ENCODE peak calls at places on chromosomes 11 and 22, in five cellular contexts. B is aorta, V is mammary epithelial cell, I is esophagus squamous epithelium, O is IMR-90. N is an unnamed sample.

GRCh38 chr22:21044931-21045584 is 688 bp upstream of the LRRC74B start:
- DNase-seq in V (peak; percentile 25), I (no peak), B (peak; percentile 87), O (peak; percentile 65), N (no peak)

GRCh38 chr22:43883012-43883661 is 8.7 kb downstream of the PNPLA5 start:
- DNase-seq in B (peak; percentile 67), V (peak; percentile 72), I (no peak), O (peak; percentile 81), N (no peak)

GRCh38 chr22:19853879-19854777 is 546 bp downstream of the GNB1L start:
- DNase-seq in I (no peak), B (no peak), O (no peak), V (no peak), N (no peak)

GRCh38 chr11:63635762-63636465 is 21.7 kb upstream of the PLAAT3 start:
- DNase-seq in I (no peak), O (peak; percentile 63), B (no peak), V (peak; percentile 37), N (no peak)

GRCh38 chr22:20865331-20865730 is 6.5 kb downstream of the SNAP29 start:
- DNase-seq in I (no peak), O (no peak), V (no peak), B (peak; percentile 28), N (no peak)

GRCh38 chr11:103636232-103636631 is 400.2 kb upstream of the DDI1 start:
- DNase-seq in V (no peak), I (no peak), B (no peak), O (no peak), N (no peak)

GRCh38 chr22:37431811-37432707 is 4.8 kb upstream of the ELFN2 start:
- DNase-seq in O (peak; percentile 99), I (no peak), V (peak; percentile 99), B (no peak), N (peak; percentile 93)

GRCh38 chr11:44785856-44786606 is 59.3 kb downstream of the TSPAN18 start:
- DNase-seq in B (peak; percentile 67), V (no peak), I (no peak), O (no peak), N (no peak)

GRCh38 chr11:106137758-106138157 is 60.3 kb downstream of the AASDHPPT start:
- DNase-seq in I (no peak), O (no peak), B (no peak), V (no peak), N (no peak)

GRCh38 chr11:57155400-57155799 is 26.4 kb upstream of the LRRC55 start:
- DNase-seq in V (peak; percentile 53), I (no peak), B (no peak), O (no peak), N (no peak)

GRCh38 chr11:73191151-73191550 is 26.9 kb upstream of the P2RY2 start:
- DNase-seq in I (no peak), B (no peak), V (no peak), O (no peak), N (peak; percentile 37)

GRCh38 chr22:50303848-50304527 is 3.5 kb downstream of the PLXNB2 start:
- DNase-seq in O (no peak), I (no peak), V (peak; percentile 47), B (no peak), N (no peak)

GRCh38 chr11:43942651-43943356 is 367 bp downstream of the C11orf96 start:
- DNase-seq in V (no peak), B (peak; percentile 80), O (peak; percentile 33), I (no peak), N (no peak)

GRCh38 chr11:83836883-83837654 is 550.9 kb upstream of the CCDC90B start:
- DNase-seq in B (no peak), I (no peak), V (peak; percentile 33), O (peak; percentile 50), N (no peak)

GRCh38 chr11:83187463-83187862 is 6.0 kb upstream of the ANKRD42 start:
- DNase-seq in I (no peak), V (no peak), O (no peak), B (no peak), N (no peak)

GRCh38 chr11:128626913-128627665 is 39.7 kb upstream of the ETS1 start:
- DNase-seq in B (no peak), O (no peak), I (no peak), V (no peak), N (no peak)

GRCh38 chr11:45233121-45233803 is 52.9 kb downstream of the SYT13 start:
- DNase-seq in V (peak; percentile 42), O (peak; percentile 37), B (peak; percentile 87), I (no peak), N (no peak)

GRCh38 chr11:74739546-74740270 is 8.5 kb upstream of the CHRDL2 start:
- DNase-seq in B (no peak), V (peak; percentile 60), I (no peak), O (peak; percentile 73), N (no peak)

GRCh38 chr11:8352090-8352489 is 88.4 kb upstream of the LMO1 start:
- DNase-seq in O (no peak), B (no peak), V (no peak), I (no peak), N (no peak)

GRCh38 chr11:126318642-126319373 is 14.9 kb downstream of the DCPS start:
- DNase-seq in O (peak; percentile 97), B (peak; percentile 28), I (no peak), V (peak; percentile 96), N (peak; percentile 70)

GRCh38 chr11:2298795-2299747 is 2.6 kb downstream of the C11orf21 start:
- DNase-seq in I (no peak), O (no peak), V (peak; percentile 21), B (peak; percentile 72), N (no peak)

GRCh38 chr11:48006301-48006992 is 26.1 kb downstream of the PTPRJ start:
- DNase-seq in O (peak; percentile 79), B (peak; percentile 69), V (peak; percentile 65), I (no peak), N (no peak)

GRCh38 chr11:120590472-120590871 is 78.9 kb downstream of the GRIK4 start:
- DNase-seq in B (no peak), I (no peak), V (no peak), O (peak; percentile 33), N (peak; percentile 19)

GRCh38 chr22:37533995-37534394 is 14.8 kb upstream of the CARD10 start:
- DNase-seq in V (peak; percentile 98), I (no peak), O (peak; percentile 88), B (no peak), N (no peak)

GRCh38 chr22:23192133-23192532 is 11.8 kb downstream of the BCR start:
- DNase-seq in O (no peak), I (no peak), B (no peak), V (no peak), N (no peak)

GRCh38 chr11:61777234-61778090 is 14.9 kb downstream of the TMEM258 start:
- DNase-seq in O (no peak), V (peak; percentile 22), I (no peak), B (peak; percentile 85), N (no peak)

DNA sequence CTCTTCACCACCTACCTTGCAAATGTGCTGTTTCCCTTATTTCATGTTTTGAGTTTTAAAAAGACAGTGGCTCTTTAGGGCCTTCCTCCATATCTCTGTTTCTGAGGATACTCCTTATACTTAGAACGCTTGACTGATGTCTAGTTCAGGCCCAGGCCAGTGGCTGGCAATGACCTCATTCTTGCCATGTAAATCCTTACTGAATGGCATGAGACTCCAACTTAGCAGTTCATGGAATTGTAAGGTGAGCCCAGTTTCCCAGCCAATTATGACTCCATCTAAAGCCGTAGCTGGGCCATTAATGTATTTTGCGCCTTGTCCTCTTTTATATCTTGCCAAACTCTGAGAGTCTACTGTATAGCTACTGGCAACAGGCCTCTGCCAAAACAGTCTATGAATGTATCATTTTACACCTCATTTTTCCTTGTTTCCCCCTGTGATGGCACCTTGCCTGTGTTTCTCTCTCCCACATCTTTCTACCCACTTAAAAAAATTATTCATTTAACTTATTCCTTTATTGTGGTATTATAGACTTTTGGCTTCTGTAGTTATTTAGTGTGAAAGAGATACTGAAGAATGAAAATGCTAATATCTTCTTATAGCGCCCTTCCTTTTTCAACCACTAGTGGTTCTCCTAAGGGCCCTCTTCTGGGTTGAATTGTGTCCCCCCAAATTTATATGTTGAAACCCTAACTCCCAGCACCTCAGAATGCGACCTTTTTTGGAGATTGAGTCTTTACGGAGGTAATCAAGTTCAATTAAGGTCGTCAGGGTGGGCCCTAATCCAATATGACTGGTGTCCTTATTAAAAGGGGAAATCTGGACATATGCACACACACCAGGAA is 67.4 kb downstream of the ZNRF3 start:
- DNase-seq in I (no peak), B (no peak), V (no peak), O (no peak), N (no peak)
- H3K4me1 ChIP-seq in I (peaks cover 13% of the 10 kb centered on the region), B (no peaks in the 10 kb centered on the region), V (peaks cover 2% of the 10 kb centered on the region), O (peaks cover 11% of the 10 kb centered on the region), N (peaks cover 6% of the 10 kb centered on the region)

GRCh38 chr11:111355956-111356659 is 23.0 kb downstream of the POU2AF1 start:
- DNase-seq in I (no peak), V (no peak), O (no peak), B (no peak), N (no peak)
- H3K4me1 ChIP-seq in I (peaks cover 6% of the 10 kb centered on the region), V (no peaks in the 10 kb centered on the region), O (no peaks in the 10 kb centered on the region), B (no peaks in the 10 kb centered on the region), N (no peaks in the 10 kb centered on the region)

GRCh38 chr11:118609380-118610219 is 2.2 kb downstream of the PHLDB1 start:
- DNase-seq in V (no peak), O (peak; percentile 34), B (peak; percentile 79), I (no peak), N (no peak)
- H3K4me1 ChIP-seq in V (peaks cover 23% of the 10 kb centered on the region), O (peaks cover 41% of the 10 kb centered on the region), B (no peaks in the 10 kb centered on the region), I (peaks cover 59% of the 10 kb centered on the region), N (no peaks in the 10 kb centered on the region)

GRCh38 chr11:68463714-68464113 is 3.2 kb downstream of the PPP6R3 start:
- DNase-seq in O (no peak), B (no peak), I (no peak), V (no peak), N (no peak)
- H3K4me1 ChIP-seq in O (peaks cover 11% of the 10 kb centered on the region), B (peaks cover 3% of the 10 kb centered on the region), I (peaks cover 56% of the 10 kb centered on the region), V (peaks cover 8% of the 10 kb centered on the region), N (peaks cover 9% of the 10 kb centered on the region)

GRCh38 chr11:16941935-16942334 is 72.3 kb downstream of the PLEKHA7 start:
- DNase-seq in V (no peak), I (no peak), B (no peak), O (no peak), N (no peak)

GRCh38 chr11:16942342-16942741 is 71.9 kb downstream of the PLEKHA7 start:
- DNase-seq in I (no peak), V (no peak), B (no peak), O (no peak), N (no peak)

GRCh38 chr11:16946477-16947282 is 67.5 kb downstream of the PLEKHA7 start:
- DNase-seq in O (no peak), I (no peak), V (no peak), B (no peak), N (no peak)

GRCh38 chr11:16945671-16946469 is 68.3 kb downstream of the PLEKHA7 start:
- DNase-seq in B (no peak), V (peak; percentile 65), O (peak; percentile 34), I (no peak), N (no peak)

DNA sequence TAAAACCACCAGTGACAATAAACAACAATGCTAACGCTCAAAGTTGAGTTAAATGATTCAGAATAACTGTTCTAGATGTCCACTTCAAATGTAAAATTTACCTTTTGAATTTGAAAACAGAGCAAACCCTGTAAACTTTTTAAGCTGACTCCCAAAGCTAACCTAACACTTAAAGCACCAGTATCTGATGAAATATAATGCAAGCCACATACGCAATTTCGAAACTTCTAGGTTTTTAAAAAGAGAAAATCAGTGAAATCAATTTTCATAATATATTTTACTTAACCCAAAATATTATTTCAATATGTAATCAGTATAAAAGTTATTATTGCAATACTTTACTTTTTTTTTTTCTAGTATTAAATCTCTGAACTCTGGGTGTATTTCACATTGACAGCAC is 71.3 kb downstream of the PLEKHA7 start:
- DNase-seq in V (no peak), B (no peak), I (no peak), O (no peak), N (no peak)
- H3K4me1 ChIP-seq in V (peaks cover 7% of the 10 kb centered on the region), B (no peaks in the 10 kb centered on the region), I (no peaks in the 10 kb centered on the region), O (no peaks in the 10 kb centered on the region), N (peaks cover 7% of the 10 kb centered on the region)

N was measured in RWPE2.